ENCODE peak calls at places on chromosomes 6 and 20, in four cellular contexts. M, L, T and R are unnamed samples.

GRCh38 chr20:8209061-8209460 is 77.0 kb downstream of the PLCB1 start:
- DNase-seq in L (peak; percentile 35), T (peak; percentile 10), M (peak; percentile 16), R (no peak)

GRCh38 chr6:125598422-125598821 is 151.0 kb upstream of the HEY2 start:
- DNase-seq in L (no peak), M (peak; percentile 72), T (no peak), R (no peak)

GRCh38 chr6:169801396-169802160 is 50.2 kb downstream of the ERMARD start:
- DNase-seq in M (no peak), L (no peak), T (no peak), R (no peak)

GRCh38 chr20:5656136-5656535 is 94.1 kb upstream of the SHLD1 start:
- DNase-seq in M (no peak), L (no peak), T (no peak), R (no peak)

GRCh38 chr20:35238170-35238569 is 11.7 kb downstream of the MMP24 start:
- DNase-seq in M (no peak), L (no peak), T (no peak), R (no peak)

GRCh38 chr6:136526196-136526930 is 23.9 kb downstream of the MAP7 start:
- DNase-seq in M (peak; percentile 42), L (no peak), T (peak; percentile 31), R (no peak)

GRCh38 chr6:11802886-11803595 is 24.4 kb upstream of the ADTRP start:
- DNase-seq in L (no peak), M (no peak), T (no peak), R (no peak)

GRCh38 chr20:21511485-21511849 is 2.4 kb downstream of the NKX2-2 start:
- DNase-seq in L (no peak), M (no peak), T (peak; percentile 15), R (no peak)